ENCODE peak calls at places on chromosomes 4 and X, in seven cellular contexts. E, F, Q, S, A, H and Z are unnamed samples.

GRCh38 chr4:36187723-36188333 is 56.5 kb downstream of the ARAP2 start:
- DNase-seq in Q (no peak), H (peak), S (no peak), F (no peak), A (no peak), E (no peak), Z (peak)

GRCh38 chr4:119025916-119026661 is 109.5 kb upstream of the MYOZ2 start:
- DNase-seq in Q (peak), H (no peak), S (no peak), E (no peak), F (peak), A (no peak), Z (peak)

GRCh38 chr4:47858012-47858411 is 20.1 kb upstream of the CORIN start:
- DNase-seq in S (no peak), A (no peak), Q (no peak), E (no peak), H (no peak), F (no peak), Z (no peak)

GRCh38 chrX:24277405-24277804 is 36.5 kb downstream of the SUPT20HL2 start:
- DNase-seq in A (no peak), E (no peak), Q (no peak), H (no peak), F (no peak), S (no peak), Z (no peak)

GRCh38 chr4:99640676-99641075 is 17.0 kb downstream of the C4orf54 start:
- DNase-seq in F (no peak), E (peak), A (no peak), Q (no peak), S (no peak), H (no peak), Z (no peak)

GRCh38 chrX:119885554-119886428 is 9.9 kb upstream of the AKAP14 start:
- DNase-seq in H (peak), F (no peak), A (no peak), Q (no peak), E (peak), S (no peak), Z (peak)

GRCh38 chrX:146887020-146887419 is 72.5 kb upstream of the CXorf51A start:
- DNase-seq in E (no peak), H (no peak), A (no peak), F (no peak), S (no peak), Q (no peak), Z (no peak)

GRCh38 chrX:76127341-76127740 is 45.5 kb upstream of the PBDC1 start:
- DNase-seq in E (no peak), H (no peak), F (no peak), A (no peak), S (no peak), Q (no peak), Z (no peak)

GRCh38 chr4:148435654-148436406 is 6.4 kb downstream of the NR3C2 start:
- DNase-seq in F (no peak), S (no peak), H (no peak), E (no peak), Q (no peak), A (no peak), Z (no peak)

GRCh38 chr4:25884040-25884788 is 21.4 kb upstream of the SEL1L3 start:
- DNase-seq in A (no peak), Q (no peak), H (no peak), E (no peak), S (no peak), F (peak), Z (peak)

GRCh38 chrX:74931214-74931613 is 6.0 kb upstream of the NEXMIF start:
- DNase-seq in Q (no peak), H (peak), F (no peak), S (no peak), E (no peak), A (no peak), Z (no peak)

GRCh38 chr4:2402053-2402452 is 16.4 kb downstream of the ZFYVE28 start:
- DNase-seq in H (no peak), A (peak), Q (no peak), F (peak), S (no peak), E (no peak), Z (no peak)

GRCh38 chrX:107718156-107718621 is 57.4 kb downstream of the TSC22D3 start:
- DNase-seq in S (peak), Q (peak), E (peak), H (peak), A (peak), F (peak), Z (peak)

GRCh38 chrX:133660356-133660755 is 245.1 kb upstream of the GPC4 start:
- DNase-seq in A (no peak), F (no peak), E (peak), Q (no peak), S (no peak), H (peak), Z (no peak)

GRCh38 chr4:76981649-76982048 is 32.1 kb downstream of the SEPTIN11 start:
- DNase-seq in Q (no peak), H (no peak), E (no peak), S (no peak), A (no peak), F (no peak), Z (no peak)

GRCh38 chrX:150239946-150240642 is 123.0 kb upstream of the MAMLD1 start:
- DNase-seq in H (no peak), Q (no peak), S (no peak), E (no peak), A (no peak), F (no peak), Z (no peak)

GRCh38 chrX:149571770-149572169 is 15.5 kb downstream of the MAGEA9B start:
- DNase-seq in Q (no peak), S (no peak), E (no peak), A (no peak), F (no peak), H (no peak), Z (no peak)

GRCh38 chrX:101385026-101385684 is 836 bp downstream of the BTK start:
- DNase-seq in H (no peak), F (no peak), E (no peak), S (no peak), Q (no peak), A (no peak), Z (no peak)

GRCh38 chrX:130995351-130995967 is 62.7 kb upstream of the ARHGAP36 start:
- DNase-seq in A (no peak), Q (no peak), F (no peak), H (no peak), E (no peak), S (no peak), Z (no peak)

GRCh38 chr4:121477480-121477879 is 96.7 kb upstream of the QRFPR start:
- DNase-seq in S (no peak), A (no peak), F (no peak), Q (no peak), H (no peak), E (no peak), Z (no peak)